ENCODE peak calls at places on chromosomes 11 and 22, in eight cellular contexts. U is Calu3; Z is HAP-1; F is epithelial cell of esophagus; G is iPS-NIHi11; L is Jurkat, Clone E6-1; J is activated CD4-positive, alpha-beta T cell treated with anti-CD3 and anti-CD28 coated beads, Interleukin-2, amount 50 U/mL, for 4 hours; Q is AG09309. B is an unnamed sample.

GRCh38 chr11:121575250-121575962 is 122.6 kb upstream of the SORL1-AS1 start:
- DNase-seq in F (no peak), J (no peak), U (no peak), L (no peak), G (no peak), Q (peak), Z (no peak), B (no peak)

GRCh38 chr11:78217650-78218541 is 29.2 kb downstream of the USP35 start:
- DNase-seq in Z (no peak), Q (no peak), J (no peak), U (no peak), F (no peak), L (no peak), G (no peak), B (no peak)

GRCh38 chr11:8229299-8230177 is 34.1 kb downstream of the LMO1 start:
- DNase-seq in L (no peak), J (no peak), F (peak), G (no peak), U (no peak), Z (no peak), Q (no peak), B (no peak)

GRCh38 chr11:62130498-62131464 is 7.0 kb downstream of the INCENP start:
- DNase-seq in G (no peak), J (no peak), L (no peak), Z (no peak), Q (no peak), U (no peak), F (no peak), B (no peak)

GRCh38 chr11:77191823-77192495 is 63.9 kb downstream of the MYO7A start:
- DNase-seq in F (peak), Z (peak), J (peak), U (peak), Q (no peak), G (peak), L (peak), B (peak)

GRCh38 chr22:29214232-29214631 is 8.5 kb downstream of the EMID1 start:
- DNase-seq in G (peak), F (no peak), Q (no peak), J (no peak), Z (no peak), L (no peak), U (no peak), B (no peak)

GRCh38 chr11:124898711-124899110 is 1.0 kb upstream of the ROBO4 start:
- DNase-seq in G (no peak), J (no peak), Z (no peak), F (no peak), L (no peak), Q (no peak), U (no peak), B (no peak)

GRCh38 chr11:5610446-5610845 is 14.0 kb downstream of the TRIM6 start:
- DNase-seq in Q (no peak), L (peak), Z (no peak), J (no peak), F (no peak), G (no peak), U (no peak), B (no peak)

GRCh38 chr22:17536269-17536668 is 27.0 kb upstream of the SLC25A18 start:
- DNase-seq in L (no peak), F (peak), G (no peak), J (no peak), Q (no peak), U (no peak), Z (no peak), B (no peak)

GRCh38 chr11:111745719-111746504 is 20.3 kb downstream of the PPP2R1B start:
- DNase-seq in U (no peak), Z (no peak), L (no peak), Q (peak), G (no peak), J (no peak), F (no peak), B (no peak)

GRCh38 chr11:27241316-27242122 is 121.5 kb downstream of the CCDC34 start:
- DNase-seq in G (no peak), Q (peak), J (no peak), L (no peak), U (no peak), F (peak), Z (no peak), B (no peak)

B was measured in HEK293T.